ENCODE peak calls at places on chromosome 13, in eight cellular contexts. A, Y, W, C, Q, V, F and J are unnamed samples.
A peak's percentile ranks its signal among the peaks of the same experiment; 100 is the strongest.

GRCh38 chr13:28145049-28145448 is 6.7 kb downstream of the PAN3 start:
- DNase-seq in A (no peak), Y (no peak), W (no peak), C (no peak), Q (no peak), V (no peak), F (no peak), J (no peak)

GRCh38 chr13:90592943-90593342 is 754.5 kb upstream of the MIR17HG start:
- DNase-seq in A (no peak), Y (no peak), W (no peak), C (no peak), Q (no peak), V (no peak), F (no peak), J (no peak)

GRCh38 chr13:20869540-20869939 is 33.0 kb downstream of the XPO4 start:
- DNase-seq in A (no peak), Y (no peak), W (no peak), C (peak; percentile 27), Q (no peak), V (no peak), F (no peak), J (no peak)

GRCh38 chr13:53191091-53191490 is 162.5 kb downstream of the OLFM4 start:
- DNase-seq in A (peak; percentile 32), Y (no peak), W (no peak), C (peak; percentile 56), Q (no peak), V (no peak), F (no peak), J (no peak)

GRCh38 chr13:47897411-47898050 is 103.5 kb downstream of the SUCLA2 start:
- DNase-seq in A (peak; percentile 68), Y (no peak), W (no peak), C (peak; percentile 42), Q (no peak), V (peak; percentile 26), F (no peak), J (no peak)

GRCh38 chr13:110229905-110230563 is 76.9 kb downstream of the COL4A1 start:
- DNase-seq in A (no peak), Y (no peak), W (no peak), C (no peak), Q (no peak), V (no peak), F (no peak), J (no peak)

GRCh38 chr13:90154311-90154960 is 1193.1 kb upstream of the MIR17HG start:
- DNase-seq in A (peak; percentile 72), Y (no peak), W (no peak), C (no peak), Q (no peak), V (no peak), F (no peak), J (no peak)

GRCh38 chr13:46202956-46203355 is 8.8 kb upstream of the LRRC63 start:
- DNase-seq in A (no peak), Y (no peak), W (no peak), C (no peak), Q (no peak), V (no peak), F (no peak), J (no peak)

GRCh38 chr13:104181526-104182231 is 1115.5 kb upstream of the SLC10A2 start:
- DNase-seq in A (no peak), Y (no peak), W (no peak), C (no peak), Q (no peak), V (no peak), F (no peak), J (no peak)

GRCh38 chr13:49240017-49240416 is 7.7 kb upstream of the CDADC1 start:
- DNase-seq in A (peak; percentile 60), Y (no peak), W (no peak), C (peak; percentile 38), Q (peak; percentile 29), V (peak; percentile 18), F (no peak), J (no peak)

GRCh38 chr13:107370036-107370785 is 802.3 kb upstream of the ARGLU1 start:
- DNase-seq in A (peak; percentile 60), Y (no peak), W (no peak), C (no peak), Q (no peak), V (no peak), F (no peak), J (no peak)

GRCh38 chr13:27147530-27148170 is 24.0 kb downstream of the USP12 start:
- DNase-seq in A (no peak), Y (no peak), W (peak; percentile 36), C (no peak), Q (no peak), V (no peak), F (no peak), J (no peak)

GRCh38 chr13:44142911-44143665 is 230.5 kb upstream of the SERP2 start:
- DNase-seq in A (peak; percentile 87), Y (no peak), W (no peak), C (peak; percentile 54), Q (no peak), V (no peak), F (no peak), J (no peak)

GRCh38 chr13:38662362-38662761 is 24.5 kb upstream of the FREM2 start:
- DNase-seq in A (peak; percentile 54), Y (no peak), W (no peak), C (no peak), Q (no peak), V (no peak), F (no peak), J (no peak)

GRCh38 chr13:90272356-90272755 is 1075.1 kb upstream of the MIR17HG start:
- DNase-seq in A (peak; percentile 81), Y (no peak), W (no peak), C (peak; percentile 16), Q (no peak), V (no peak), F (no peak), J (no peak)

GRCh38 chr13:27174766-27175455 is 3.3 kb upstream of the USP12 start:
- DNase-seq in A (peak; percentile 22), Y (no peak), W (no peak), C (peak; percentile 65), Q (no peak), V (no peak), F (no peak), J (no peak)

GRCh38 chr13:50893211-50893852 is 16.3 kb upstream of the RNASEH2B start:
- DNase-seq in A (no peak), Y (no peak), W (no peak), C (peak; percentile 33), Q (peak; percentile 53), V (no peak), F (no peak), J (no peak)

GRCh38 chr13:25324100-25324499 is 22.7 kb downstream of the NUP58 start:
- DNase-seq in A (no peak), Y (no peak), W (no peak), C (no peak), Q (no peak), V (no peak), F (no peak), J (no peak)

GRCh38 chr13:25064396-25064795 is 31.5 kb upstream of the PABPC3 start:
- DNase-seq in A (no peak), Y (no peak), W (no peak), C (no peak), Q (no peak), V (no peak), F (no peak), J (no peak)

GRCh38 chr13:110463876-110464510 is 97.5 kb downstream of the RAB20 start:
- DNase-seq in A (no peak), Y (peak; percentile 33), W (peak; percentile 70), C (peak; percentile 40), Q (no peak), V (no peak), F (no peak), J (no peak)